ENCODE peak calls at places on chromosome 21, in four cellular contexts. One of them, this sample, is unnamed.

GRCh38 chr21:24225432-24225831 is 1381.8 kb downstream of the MRPL39 start:
- DNase-seq in A172: peak; percentile 13
- DNase-seq in aorta: no peak
- DNase-seq in stimulated activated CD8-positive, alpha-beta memory T cell treated with anti-CD3 and anti-CD28 coated beads, Interleukin-4, amount 100 ng/mL, for 1 hour: no peak
- DNase-seq in this sample: peak; percentile 9

GRCh38 chr21:17585875-17586450 is 26.7 kb downstream of the BTG3 start:
- DNase-seq in A172: peak; percentile 67
- DNase-seq in aorta: no peak
- DNase-seq in stimulated activated CD8-positive, alpha-beta memory T cell treated with anti-CD3 and anti-CD28 coated beads, Interleukin-4, amount 100 ng/mL, for 1 hour: no peak
- DNase-seq in this sample: peak; percentile 24

GRCh38 chr21:37871121-37871862 is 45.0 kb downstream of the KCNJ6 start:
- DNase-seq in A172: peak; percentile 47
- DNase-seq in aorta: no peak
- DNase-seq in stimulated activated CD8-positive, alpha-beta memory T cell treated with anti-CD3 and anti-CD28 coated beads, Interleukin-4, amount 100 ng/mL, for 1 hour: no peak
- DNase-seq in this sample: peak; percentile 44

GRCh38 chr21:45286671-45287437 is 841 bp downstream of the POFUT2 start:
- DNase-seq in A172: no peak
- DNase-seq in aorta: no peak
- DNase-seq in stimulated activated CD8-positive, alpha-beta memory T cell treated with anti-CD3 and anti-CD28 coated beads, Interleukin-4, amount 100 ng/mL, for 1 hour: no peak
- DNase-seq in this sample: peak; percentile 13

GRCh38 chr21:29164330-29164942 is 34.0 kb downstream of the MAP3K7CL start:
- DNase-seq in A172: peak; percentile 91
- DNase-seq in aorta: no peak
- DNase-seq in stimulated activated CD8-positive, alpha-beta memory T cell treated with anti-CD3 and anti-CD28 coated beads, Interleukin-4, amount 100 ng/mL, for 1 hour: no peak
- DNase-seq in this sample: peak; percentile 83

GRCh38 chr21:21963911-21964310 is 965.7 kb downstream of the NCAM2 start:
- DNase-seq in A172: no peak
- DNase-seq in aorta: no peak
- DNase-seq in stimulated activated CD8-positive, alpha-beta memory T cell treated with anti-CD3 and anti-CD28 coated beads, Interleukin-4, amount 100 ng/mL, for 1 hour: no peak
- DNase-seq in this sample: no peak

GRCh38 chr21:45761703-45762102 is 118.2 kb downstream of the PCBP3 start:
- DNase-seq in A172: no peak
- DNase-seq in aorta: no peak
- DNase-seq in stimulated activated CD8-positive, alpha-beta memory T cell treated with anti-CD3 and anti-CD28 coated beads, Interleukin-4, amount 100 ng/mL, for 1 hour: no peak
- DNase-seq in this sample: no peak

GRCh38 chr21:39048064-39048463 is 135.2 kb downstream of the PSMG1 start:
- DNase-seq in A172: no peak
- DNase-seq in aorta: no peak
- DNase-seq in stimulated activated CD8-positive, alpha-beta memory T cell treated with anti-CD3 and anti-CD28 coated beads, Interleukin-4, amount 100 ng/mL, for 1 hour: no peak
- DNase-seq in this sample: peak; percentile 77

GRCh38 chr21:35066824-35067223 is 17.7 kb upstream of the RUNX1 start:
- DNase-seq in A172: no peak
- DNase-seq in aorta: no peak
- DNase-seq in stimulated activated CD8-positive, alpha-beta memory T cell treated with anti-CD3 and anti-CD28 coated beads, Interleukin-4, amount 100 ng/mL, for 1 hour: no peak
- DNase-seq in this sample: no peak

GRCh38 chr21:43613755-43614638 is 45.3 kb downstream of the HSF2BP start:
- DNase-seq in A172: no peak
- DNase-seq in aorta: no peak
- DNase-seq in stimulated activated CD8-positive, alpha-beta memory T cell treated with anti-CD3 and anti-CD28 coated beads, Interleukin-4, amount 100 ng/mL, for 1 hour: no peak
- DNase-seq in this sample: peak; percentile 78

GRCh38 chr21:44365967-44366585 is 12.7 kb downstream of the TRPM2 start:
- DNase-seq in A172: no peak
- DNase-seq in aorta: peak; percentile 38
- DNase-seq in stimulated activated CD8-positive, alpha-beta memory T cell treated with anti-CD3 and anti-CD28 coated beads, Interleukin-4, amount 100 ng/mL, for 1 hour: no peak
- DNase-seq in this sample: no peak

GRCh38 chr21:46057710-46058241 is 40.1 kb upstream of the COL6A2 start:
- DNase-seq in A172: no peak
- DNase-seq in aorta: no peak
- DNase-seq in stimulated activated CD8-positive, alpha-beta memory T cell treated with anti-CD3 and anti-CD28 coated beads, Interleukin-4, amount 100 ng/mL, for 1 hour: no peak
- DNase-seq in this sample: peak; percentile 2

GRCh38 chr21:42107881-42108553 is 36.9 kb downstream of the UMODL1 start:
- DNase-seq in A172: peak; percentile 52
- DNase-seq in aorta: peak; percentile 77
- DNase-seq in stimulated activated CD8-positive, alpha-beta memory T cell treated with anti-CD3 and anti-CD28 coated beads, Interleukin-4, amount 100 ng/mL, for 1 hour: peak; percentile 16
- DNase-seq in this sample: no peak

GRCh38 chr21:43208561-43209332 is 39.9 kb downstream of the CRYAA start:
- DNase-seq in A172: no peak
- DNase-seq in aorta: no peak
- DNase-seq in stimulated activated CD8-positive, alpha-beta memory T cell treated with anti-CD3 and anti-CD28 coated beads, Interleukin-4, amount 100 ng/mL, for 1 hour: no peak
- DNase-seq in this sample: no peak

GRCh38 chr21:45455321-45456013 is 50.5 kb downstream of the COL18A1 start:
- DNase-seq in A172: peak; percentile 77
- DNase-seq in aorta: peak; percentile 77
- DNase-seq in stimulated activated CD8-positive, alpha-beta memory T cell treated with anti-CD3 and anti-CD28 coated beads, Interleukin-4, amount 100 ng/mL, for 1 hour: no peak
- DNase-seq in this sample: peak; percentile 69

GRCh38 chr21:28590722-28591121 is 402.0 kb downstream of the LTN1 start:
- DNase-seq in A172: no peak
- DNase-seq in aorta: no peak
- DNase-seq in stimulated activated CD8-positive, alpha-beta memory T cell treated with anti-CD3 and anti-CD28 coated beads, Interleukin-4, amount 100 ng/mL, for 1 hour: no peak
- DNase-seq in this sample: no peak

GRCh38 chr21:37849703-37850102 is 66.6 kb downstream of the KCNJ6 start:
- DNase-seq in A172: peak; percentile 84
- DNase-seq in aorta: no peak
- DNase-seq in stimulated activated CD8-positive, alpha-beta memory T cell treated with anti-CD3 and anti-CD28 coated beads, Interleukin-4, amount 100 ng/mL, for 1 hour: no peak
- DNase-seq in this sample: peak; percentile 33

GRCh38 chr21:42991992-42992740 is 17.8 kb downstream of the PKNOX1 start:
- DNase-seq in A172: peak; percentile 92
- DNase-seq in aorta: peak; percentile 66
- DNase-seq in stimulated activated CD8-positive, alpha-beta memory T cell treated with anti-CD3 and anti-CD28 coated beads, Interleukin-4, amount 100 ng/mL, for 1 hour: no peak
- DNase-seq in this sample: peak; percentile 89

GRCh38 chr21:38544681-38545080 is 46.4 kb upstream of the ERG start:
- DNase-seq in A172: peak; percentile 74
- DNase-seq in aorta: no peak
- DNase-seq in stimulated activated CD8-positive, alpha-beta memory T cell treated with anti-CD3 and anti-CD28 coated beads, Interleukin-4, amount 100 ng/mL, for 1 hour: no peak
- DNase-seq in this sample: peak; percentile 66

GRCh38 chr21:37615962-37616361 is 249.4 kb downstream of the DYRK1A start:
- DNase-seq in A172: no peak
- DNase-seq in aorta: no peak
- DNase-seq in stimulated activated CD8-positive, alpha-beta memory T cell treated with anti-CD3 and anti-CD28 coated beads, Interleukin-4, amount 100 ng/mL, for 1 hour: no peak
- DNase-seq in this sample: no peak

GRCh38 chr21:45393833-45394638 is 10.9 kb upstream of the COL18A1 start:
- DNase-seq in A172: no peak
- DNase-seq in aorta: peak; percentile 29
- DNase-seq in stimulated activated CD8-positive, alpha-beta memory T cell treated with anti-CD3 and anti-CD28 coated beads, Interleukin-4, amount 100 ng/mL, for 1 hour: no peak
- DNase-seq in this sample: no peak

GRCh38 chr21:44379991-44380865 is 26.8 kb downstream of the TRPM2 start:
- DNase-seq in A172: no peak
- DNase-seq in aorta: peak; percentile 28
- DNase-seq in stimulated activated CD8-positive, alpha-beta memory T cell treated with anti-CD3 and anti-CD28 coated beads, Interleukin-4, amount 100 ng/mL, for 1 hour: no peak
- DNase-seq in this sample: no peak

GRCh38 chr21:42248783-42249597 is 30.1 kb downstream of the ABCG1 start:
- DNase-seq in A172: no peak
- DNase-seq in aorta: peak; percentile 30
- DNase-seq in stimulated activated CD8-positive, alpha-beta memory T cell treated with anti-CD3 and anti-CD28 coated beads, Interleukin-4, amount 100 ng/mL, for 1 hour: no peak
- DNase-seq in this sample: no peak

GRCh38 chr21:35070436-35070835 is 21.3 kb upstream of the RUNX1 start:
- DNase-seq in A172: no peak
- DNase-seq in aorta: no peak
- DNase-seq in stimulated activated CD8-positive, alpha-beta memory T cell treated with anti-CD3 and anti-CD28 coated beads, Interleukin-4, amount 100 ng/mL, for 1 hour: no peak
- DNase-seq in this sample: no peak

GRCh38 chr21:37338671-37339526 is 27.7 kb upstream of the DYRK1A start:
- DNase-seq in A172: peak; percentile 98
- DNase-seq in aorta: peak; percentile 59
- DNase-seq in stimulated activated CD8-positive, alpha-beta memory T cell treated with anti-CD3 and anti-CD28 coated beads, Interleukin-4, amount 100 ng/mL, for 1 hour: no peak
- DNase-seq in this sample: peak; percentile 95

GRCh38 chr21:42277593-42277992 is 37.6 kb downstream of the TFF3 start:
- DNase-seq in A172: peak; percentile 19
- DNase-seq in aorta: no peak
- DNase-seq in stimulated activated CD8-positive, alpha-beta memory T cell treated with anti-CD3 and anti-CD28 coated beads, Interleukin-4, amount 100 ng/mL, for 1 hour: no peak
- DNase-seq in this sample: no peak

GRCh38 chr21:33948096-33948950 is 32.7 kb upstream of the ATP5PO start:
- DNase-seq in A172: peak; percentile 71
- DNase-seq in aorta: peak; percentile 76
- DNase-seq in stimulated activated CD8-positive, alpha-beta memory T cell treated with anti-CD3 and anti-CD28 coated beads, Interleukin-4, amount 100 ng/mL, for 1 hour: peak; percentile 62
- DNase-seq in this sample: peak; percentile 78

GRCh38 chr21:45076245-45076661 is 1.9 kb downstream of the ADARB1 start:
- DNase-seq in A172: no peak
- DNase-seq in aorta: no peak
- DNase-seq in stimulated activated CD8-positive, alpha-beta memory T cell treated with anti-CD3 and anti-CD28 coated beads, Interleukin-4, amount 100 ng/mL, for 1 hour: no peak
- DNase-seq in this sample: no peak

GRCh38 chr21:33313183-33313582 is 11.6 kb upstream of the IFNAR1 start:
- DNase-seq in A172: no peak
- DNase-seq in aorta: no peak
- DNase-seq in stimulated activated CD8-positive, alpha-beta memory T cell treated with anti-CD3 and anti-CD28 coated beads, Interleukin-4, amount 100 ng/mL, for 1 hour: no peak
- DNase-seq in this sample: no peak

GRCh38 chr21:38498057-38498833 is at the start of gene ERG:
- DNase-seq in A172: no peak
- DNase-seq in aorta: no peak
- DNase-seq in stimulated activated CD8-positive, alpha-beta memory T cell treated with anti-CD3 and anti-CD28 coated beads, Interleukin-4, amount 100 ng/mL, for 1 hour: no peak
- DNase-seq in this sample: no peak

This sample was measured in Daoy.